ENCODE peak calls at places on chromosomes 6 and 20, in four cellular contexts. S is suprapubic skin, P is GM20000, G is ovary. I is an unnamed sample.

GRCh38 chr6:33755070-33755869 is 8.6 kb upstream of the IP6K3 start:
- DNase-seq in G (no peak), P (no peak), S (no peak), I (no peak)

GRCh38 chr6:72321741-72322140 is 300.1 kb upstream of the KCNQ5 start:
- DNase-seq in G (no peak), S (no peak), P (no peak), I (no peak)

GRCh38 chr6:3292431-3293197 is 33.9 kb downstream of the PSMG4 start:
- DNase-seq in S (peak), G (no peak), P (no peak), I (no peak)

GRCh38 chr20:62839261-62839660 is 22.4 kb downstream of the TCFL5 start:
- DNase-seq in S (no peak), P (no peak), G (no peak), I (no peak)

GRCh38 chr6:3732345-3733141 is 19.0 kb downstream of the PXDC1 start:
- DNase-seq in S (no peak), P (peak), G (peak), I (no peak)

GRCh38 chr20:46893877-46894578 is 615 bp upstream of the EYA2 start:
- DNase-seq in P (no peak), S (no peak), G (no peak), I (no peak)

GRCh38 chr6:167668019-167668753 is 158.5 kb upstream of the AFDN start:
- DNase-seq in G (no peak), S (no peak), P (no peak), I (no peak)

GRCh38 chr6:135144678-135145508 is 36.2 kb upstream of the MYB start:
- DNase-seq in G (no peak), P (no peak), S (no peak), I (no peak)

GRCh38 chr6:71181565-71181964 is 107.0 kb upstream of the OGFRL1 start:
- DNase-seq in G (no peak), S (no peak), P (no peak), I (no peak)

GRCh38 chr20:50670126-50670862 is 21.0 kb downstream of the RIPOR3 start:
- DNase-seq in S (no peak), G (no peak), P (no peak), I (no peak)

GRCh38 chr6:7200598-7201443 is 93.1 kb downstream of the RREB1 start:
- DNase-seq in S (no peak), P (no peak), G (no peak), I (no peak)

GRCh38 chr20:53571555-53572286 is 21.9 kb downstream of the ZNF217 start:
- DNase-seq in S (no peak), G (no peak), P (no peak), I (peak)

GRCh38 chr6:158518196-158519127 is 41.4 kb upstream of the TMEM181 start:
- DNase-seq in G (peak), S (no peak), P (peak), I (no peak)

GRCh38 chr20:34269996-34270627 is 28.9 kb downstream of the ASIP start:
- DNase-seq in G (peak), P (no peak), S (no peak), I (no peak)

GRCh38 chr6:16239090-16239797 is 857 bp downstream of the GMPR start:
- DNase-seq in S (peak), P (peak), G (peak), I (no peak)

GRCh38 chr6:134029495-134030455 is 22.6 kb downstream of the SLC2A12 start:
- DNase-seq in S (no peak), P (no peak), G (no peak), I (no peak)

GRCh38 chr6:14673201-14673600 is 555.6 kb downstream of the CD83 start:
- DNase-seq in P (no peak), S (no peak), G (no peak), I (no peak)

GRCh38 chr20:56430471-56430870 is 18.4 kb downstream of the CASS4 start:
- DNase-seq in S (no peak), G (no peak), P (no peak), I (no peak)

GRCh38 chr6:128569737-128570438 is 49.5 kb upstream of the PTPRK start:
- DNase-seq in S (no peak), P (no peak), G (no peak), I (no peak)

GRCh38 chr6:125593746-125594145 is 155.7 kb upstream of the HEY2 start:
- DNase-seq in P (no peak), S (no peak), G (no peak), I (no peak)

GRCh38 chr20:11796041-11796440 is 121.7 kb upstream of the BTBD3 start:
- DNase-seq in G (no peak), P (no peak), S (no peak), I (no peak)

GRCh38 chr6:36334343-36334742 is 2.3 kb downstream of the BNIP5 start:
- DNase-seq in S (no peak), P (no peak), G (no peak), I (no peak)

GRCh38 chr6:162442675-162443074 is 284.9 kb downstream of the PRKN start:
- DNase-seq in P (no peak), G (no peak), S (no peak), I (no peak)

GRCh38 chr20:25049261-25050060 is 8.5 kb downstream of the ACSS1 start:
- DNase-seq in G (no peak), S (no peak), P (no peak), I (no peak)

GRCh38 chr6:33316603-33317417 is 734 bp downstream of the ZBTB22 start:
- DNase-seq in P (no peak), S (no peak), G (peak), I (no peak)

GRCh38 chr6:20279051-20279450 is 66.8 kb upstream of the MBOAT1 start:
- DNase-seq in P (no peak), S (no peak), G (no peak), I (no peak)

GRCh38 chr6:46688966-46689335 is 1.3 kb downstream of the TDRD6 start:
- DNase-seq in S (no peak), G (no peak), P (no peak), I (no peak)

GRCh38 chr6:20313960-20314530 is 87.6 kb upstream of the E2F3 start:
- DNase-seq in S (no peak), P (no peak), G (no peak), I (no peak)

GRCh38 chr6:28589234-28589951 is 63.7 kb downstream of the GPX5 start:
- DNase-seq in P (peak), S (no peak), G (peak), I (no peak)

GRCh38 chr6:115551510-115551909 is 509.2 kb downstream of the FRK start:
- DNase-seq in P (no peak), G (no peak), S (no peak), I (no peak)

GRCh38 chr6:134245041-134245440 is 72.9 kb downstream of the SGK1 start:
- DNase-seq in P (no peak), S (no peak), G (peak), I (no peak)

GRCh38 chr6:11006060-11006459 is 38.0 kb downstream of the ELOVL2 start:
- DNase-seq in P (no peak), G (no peak), S (no peak), I (no peak)

GRCh38 chr6:125165256-125165655 is 11.7 kb downstream of the TPD52L1 start:
- DNase-seq in S (no peak), G (no peak), P (no peak), I (no peak)

GRCh38 chr6:126380072-126380583 is 40.2 kb downstream of the CENPW start:
- DNase-seq in S (no peak), G (no peak), P (no peak), I (no peak)

GRCh38 chr6:149032599-149033405 is 284.7 kb upstream of the TAB2 start:
- DNase-seq in P (peak), G (peak), S (no peak), I (no peak)

GRCh38 chr6:5871296-5871695 is 135.4 kb downstream of the NRN1 start:
- DNase-seq in P (no peak), G (no peak), S (no peak), I (no peak)

GRCh38 chr20:46883847-46884246 is 10.8 kb upstream of the EYA2 start:
- DNase-seq in P (no peak), G (no peak), S (no peak), I (no peak)

GRCh38 chr6:109690373-109690739 is 646 bp downstream of the AK9 start:
- DNase-seq in G (peak), S (no peak), P (peak), I (no peak)

GRCh38 chr20:2544211-2544610 is 7.8 kb downstream of the TMC2 start:
- DNase-seq in G (no peak), P (no peak), S (no peak), I (no peak)

GRCh38 chr20:62239278-62239879 is 1.1 kb downstream of the OSBPL2 start:
- DNase-seq in P (no peak), G (peak), S (no peak), I (no peak)

GRCh38 chr6:75800708-75801505 is 51.9 kb downstream of the MYO6 start:
- DNase-seq in P (no peak), S (no peak), G (no peak), I (no peak)
- TF ChIP-seq CTCF in P (no peak), S (no peak), G (no peak), I (no peak)

DNA sequence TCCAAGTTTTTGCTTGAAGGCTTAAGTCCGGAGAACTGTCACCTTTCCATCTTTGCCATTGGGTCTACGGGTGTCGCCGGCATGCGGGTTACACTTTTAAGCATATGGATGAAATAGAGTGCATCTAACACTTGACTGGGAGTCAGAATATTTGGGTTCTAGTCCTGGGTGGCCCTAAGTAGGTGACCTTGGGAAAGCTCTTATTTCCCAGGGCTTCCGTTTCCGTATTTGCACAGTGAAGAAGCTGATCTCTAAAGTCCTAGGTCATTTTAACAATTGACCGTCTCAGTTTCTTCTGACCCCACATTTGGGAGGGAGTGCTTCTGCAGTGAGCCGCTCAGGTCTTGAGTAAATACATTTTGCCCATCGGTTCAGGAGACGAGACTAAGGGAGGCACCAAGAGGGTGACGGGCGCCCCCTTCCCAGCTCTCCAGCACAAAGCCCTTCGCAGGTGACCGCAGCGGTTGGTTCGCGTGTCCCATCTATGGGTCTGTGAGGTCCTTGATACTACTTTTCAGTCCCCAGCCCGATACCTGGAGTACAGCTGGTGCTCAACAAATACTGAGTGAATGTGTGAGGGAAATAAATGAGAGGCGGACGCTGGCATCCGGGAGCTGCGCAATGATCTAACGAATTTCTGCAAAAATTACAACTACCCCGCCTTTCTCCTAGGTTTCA is 580 bp upstream of the BLTP3A start:
- DNase-seq in G (peak), P (peak), S (peak), I (no peak)
- TF ChIP-seq CTCF in G (no peak), P (peak), S (no peak), I (peak)

DNA sequence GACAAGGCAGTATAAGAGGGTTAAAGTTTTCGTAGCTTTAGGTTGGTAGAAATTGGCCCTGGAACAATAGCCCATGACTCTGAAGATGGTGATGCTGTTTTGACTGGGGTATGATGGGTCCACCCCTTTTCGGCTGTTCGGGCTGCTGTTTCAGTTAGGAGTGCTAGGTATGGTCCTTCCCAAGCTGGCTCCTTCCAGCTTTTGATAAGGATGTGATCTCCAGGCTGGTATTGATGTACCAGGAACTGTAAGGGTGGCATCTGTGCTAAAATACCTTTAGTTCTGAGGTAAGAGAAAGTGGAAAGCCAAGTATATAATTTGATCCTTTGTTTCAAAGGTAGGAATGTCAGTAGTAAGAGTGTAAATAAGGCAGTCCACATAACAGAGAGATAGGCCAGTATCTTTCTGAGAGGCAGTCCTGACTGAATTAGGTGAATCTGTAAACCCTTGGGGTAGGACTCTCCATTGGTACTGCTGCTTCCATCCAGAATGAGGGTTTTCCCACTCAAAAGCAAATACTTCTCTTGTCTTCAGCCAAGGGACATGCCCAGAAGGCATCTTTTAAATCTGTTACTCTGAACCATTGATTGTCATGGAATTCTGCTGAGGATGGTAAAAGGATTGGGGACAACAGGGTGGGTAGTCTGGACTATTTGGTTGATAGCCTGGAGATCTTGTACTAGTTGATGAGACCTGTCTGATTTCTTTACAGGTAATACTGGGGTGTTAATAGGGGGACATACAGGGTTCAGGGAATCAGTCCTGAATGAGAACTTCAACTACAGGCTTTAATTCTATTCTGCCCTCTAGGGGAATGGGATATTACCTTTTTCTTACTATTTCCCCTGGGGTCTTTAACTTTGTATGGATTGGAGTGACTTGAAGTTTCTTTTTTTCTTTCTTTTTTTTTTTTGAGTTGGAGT is 6.1 kb upstream of the ZNFX1 start:
- DNase-seq in S (no peak), P (no peak), G (no peak), I (no peak)
- TF ChIP-seq CTCF in S (no peak), P (no peak), G (no peak), I (no peak)

DNA sequence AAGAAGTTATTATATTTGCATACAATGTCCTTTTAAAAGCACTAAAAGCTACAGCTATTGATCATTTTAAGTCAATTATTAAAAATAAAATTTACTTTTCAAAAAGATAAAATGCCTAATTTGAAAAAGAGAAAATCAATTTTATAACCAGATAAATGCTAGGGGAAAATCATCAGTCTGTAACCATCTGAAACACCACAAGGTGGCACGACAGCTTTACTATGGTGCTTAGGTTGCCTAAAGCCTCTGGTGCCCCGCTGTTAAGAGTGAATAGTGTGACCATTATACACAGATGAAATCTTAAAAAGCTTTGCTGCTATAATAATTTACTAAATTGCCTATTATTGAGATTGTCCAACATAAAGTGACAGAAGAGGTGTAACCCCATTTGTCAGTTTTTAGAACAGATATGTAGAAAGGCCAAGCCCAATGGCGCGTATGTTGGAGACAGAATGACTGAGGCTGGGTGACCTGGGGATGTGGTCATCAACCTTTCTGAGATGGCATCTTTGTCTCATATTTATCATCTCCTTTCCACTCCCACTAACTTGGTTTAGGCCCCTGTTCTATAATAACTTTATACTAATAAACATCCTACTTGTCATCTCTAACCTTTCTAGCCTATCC is 100.8 kb downstream of the MOXD1 start:
- DNase-seq in S (no peak), P (peak), G (no peak), I (no peak)
- TF ChIP-seq CTCF in S (peak), P (peak), G (no peak), I (peak)